ENCODE peak calls at places on chromosomes 6 and 20, in ten cellular contexts. One of them, this sample, is unnamed.

GRCh38 chr6:135853227-135853626 is 1.7 kb downstream of the PDE7B start:
- DNase-seq in stimulated activated CD4-positive, alpha-beta T cell treated with anti-CD3 and anti-CD28 coated beads, Interleukin-4, amount 100 ng/mL, for 48 hours: no peak
- DNase-seq in mesothelial cell of epicardium: no peak
- DNase-seq in lung microvascular endothelial cell: peak; percentile 53
- DNase-seq in fibroblast of mammary gland: peak; percentile 62
- DNase-seq in posterior vena cava: no peak
- DNase-seq in AG09309: no peak
- DNase-seq in endothelial cell of umbilical vein: peak; percentile 33
- DNase-seq in GM03348: peak; percentile 12
- DNase-seq in KBM-7: no peak
- DNase-seq in this sample: no peak

GRCh38 chr20:51740838-51741237 is 27.4 kb downstream of the ATP9A start:
- DNase-seq in posterior vena cava: no peak
- DNase-seq in endothelial cell of umbilical vein: no peak
- DNase-seq in lung microvascular endothelial cell: no peak
- DNase-seq in KBM-7: no peak
- DNase-seq in stimulated activated CD4-positive, alpha-beta T cell treated with anti-CD3 and anti-CD28 coated beads, Interleukin-4, amount 100 ng/mL, for 48 hours: no peak
- DNase-seq in GM03348: no peak
- DNase-seq in mesothelial cell of epicardium: no peak
- DNase-seq in AG09309: no peak
- DNase-seq in fibroblast of mammary gland: no peak
- DNase-seq in this sample: no peak

GRCh38 chr20:32382102-32382950 is 24.2 kb downstream of the ASXL1 start:
- DNase-seq in lung microvascular endothelial cell: no peak
- DNase-seq in AG09309: no peak
- DNase-seq in mesothelial cell of epicardium: no peak
- DNase-seq in GM03348: no peak
- DNase-seq in endothelial cell of umbilical vein: no peak
- DNase-seq in fibroblast of mammary gland: no peak
- DNase-seq in stimulated activated CD4-positive, alpha-beta T cell treated with anti-CD3 and anti-CD28 coated beads, Interleukin-4, amount 100 ng/mL, for 48 hours: no peak
- DNase-seq in posterior vena cava: no peak
- DNase-seq in KBM-7: no peak
- DNase-seq in this sample: no peak

GRCh38 chr6:41483943-41484342 is 62.2 kb upstream of the FOXP4 start:
- DNase-seq in GM03348: no peak
- DNase-seq in posterior vena cava: no peak
- DNase-seq in mesothelial cell of epicardium: no peak
- DNase-seq in AG09309: no peak
- DNase-seq in fibroblast of mammary gland: no peak
- DNase-seq in lung microvascular endothelial cell: no peak
- DNase-seq in stimulated activated CD4-positive, alpha-beta T cell treated with anti-CD3 and anti-CD28 coated beads, Interleukin-4, amount 100 ng/mL, for 48 hours: no peak
- DNase-seq in KBM-7: no peak
- DNase-seq in endothelial cell of umbilical vein: no peak
- DNase-seq in this sample: no peak

GRCh38 chr6:144103026-144103563 is 7.7 kb upstream of the SF3B5 start:
- DNase-seq in stimulated activated CD4-positive, alpha-beta T cell treated with anti-CD3 and anti-CD28 coated beads, Interleukin-4, amount 100 ng/mL, for 48 hours: no peak
- DNase-seq in posterior vena cava: no peak
- DNase-seq in AG09309: no peak
- DNase-seq in mesothelial cell of epicardium: no peak
- DNase-seq in lung microvascular endothelial cell: no peak
- DNase-seq in fibroblast of mammary gland: no peak
- DNase-seq in KBM-7: no peak
- DNase-seq in endothelial cell of umbilical vein: no peak
- DNase-seq in GM03348: no peak
- DNase-seq in this sample: no peak

GRCh38 chr20:59643616-59644061 is 39.3 kb downstream of the PHACTR3 start:
- DNase-seq in lung microvascular endothelial cell: no peak
- DNase-seq in KBM-7: no peak
- DNase-seq in posterior vena cava: no peak
- DNase-seq in AG09309: no peak
- DNase-seq in mesothelial cell of epicardium: no peak
- DNase-seq in endothelial cell of umbilical vein: no peak
- DNase-seq in fibroblast of mammary gland: no peak
- DNase-seq in stimulated activated CD4-positive, alpha-beta T cell treated with anti-CD3 and anti-CD28 coated beads, Interleukin-4, amount 100 ng/mL, for 48 hours: no peak
- DNase-seq in GM03348: no peak
- DNase-seq in this sample: no peak

GRCh38 chr20:44701889-44702288 is 13.3 kb upstream of the CCN5 start:
- DNase-seq in posterior vena cava: no peak
- DNase-seq in AG09309: no peak
- DNase-seq in GM03348: no peak
- DNase-seq in stimulated activated CD4-positive, alpha-beta T cell treated with anti-CD3 and anti-CD28 coated beads, Interleukin-4, amount 100 ng/mL, for 48 hours: no peak
- DNase-seq in fibroblast of mammary gland: no peak
- DNase-seq in lung microvascular endothelial cell: no peak
- DNase-seq in endothelial cell of umbilical vein: no peak
- DNase-seq in mesothelial cell of epicardium: no peak
- DNase-seq in KBM-7: no peak
- DNase-seq in this sample: no peak

GRCh38 chr20:25453035-25453810 is 45.8 kb downstream of the GINS1 start:
- DNase-seq in AG09309: no peak
- DNase-seq in mesothelial cell of epicardium: no peak
- DNase-seq in lung microvascular endothelial cell: peak; percentile 14
- DNase-seq in posterior vena cava: no peak
- DNase-seq in KBM-7: no peak
- DNase-seq in GM03348: no peak
- DNase-seq in endothelial cell of umbilical vein: peak; percentile 5
- DNase-seq in fibroblast of mammary gland: peak; percentile 21
- DNase-seq in stimulated activated CD4-positive, alpha-beta T cell treated with anti-CD3 and anti-CD28 coated beads, Interleukin-4, amount 100 ng/mL, for 48 hours: no peak
- DNase-seq in this sample: no peak

GRCh38 chr6:91434135-91434534 is 847.3 kb upstream of the MAP3K7 start:
- DNase-seq in endothelial cell of umbilical vein: peak; percentile 78
- DNase-seq in GM03348: no peak
- DNase-seq in AG09309: no peak
- DNase-seq in mesothelial cell of epicardium: no peak
- DNase-seq in lung microvascular endothelial cell: peak; percentile 49
- DNase-seq in posterior vena cava: no peak
- DNase-seq in fibroblast of mammary gland: no peak
- DNase-seq in KBM-7: no peak
- DNase-seq in stimulated activated CD4-positive, alpha-beta T cell treated with anti-CD3 and anti-CD28 coated beads, Interleukin-4, amount 100 ng/mL, for 48 hours: no peak
- DNase-seq in this sample: no peak

GRCh38 chr6:72822691-72823090 is 200.8 kb downstream of the KCNQ5 start:
- DNase-seq in GM03348: no peak
- DNase-seq in posterior vena cava: no peak
- DNase-seq in lung microvascular endothelial cell: no peak
- DNase-seq in mesothelial cell of epicardium: no peak
- DNase-seq in KBM-7: no peak
- DNase-seq in stimulated activated CD4-positive, alpha-beta T cell treated with anti-CD3 and anti-CD28 coated beads, Interleukin-4, amount 100 ng/mL, for 48 hours: no peak
- DNase-seq in fibroblast of mammary gland: no peak
- DNase-seq in endothelial cell of umbilical vein: no peak
- DNase-seq in AG09309: no peak
- DNase-seq in this sample: no peak

GRCh38 chr20:47659904-47660601 is 125.2 kb downstream of the SULF2 start:
- DNase-seq in endothelial cell of umbilical vein: no peak
- DNase-seq in GM03348: no peak
- DNase-seq in fibroblast of mammary gland: no peak
- DNase-seq in AG09309: no peak
- DNase-seq in stimulated activated CD4-positive, alpha-beta T cell treated with anti-CD3 and anti-CD28 coated beads, Interleukin-4, amount 100 ng/mL, for 48 hours: no peak
- DNase-seq in posterior vena cava: no peak
- DNase-seq in lung microvascular endothelial cell: no peak
- DNase-seq in KBM-7: no peak
- DNase-seq in mesothelial cell of epicardium: no peak
- DNase-seq in this sample: no peak

GRCh38 chr6:122589115-122589514 is 21.1 kb upstream of the PKIB start:
- DNase-seq in KBM-7: no peak
- DNase-seq in endothelial cell of umbilical vein: no peak
- DNase-seq in posterior vena cava: no peak
- DNase-seq in GM03348: no peak
- DNase-seq in mesothelial cell of epicardium: no peak
- DNase-seq in lung microvascular endothelial cell: no peak
- DNase-seq in fibroblast of mammary gland: peak; percentile 16
- DNase-seq in AG09309: no peak
- DNase-seq in stimulated activated CD4-positive, alpha-beta T cell treated with anti-CD3 and anti-CD28 coated beads, Interleukin-4, amount 100 ng/mL, for 48 hours: no peak
- DNase-seq in this sample: no peak

GRCh38 chr20:36051318-36052116 is 83.1 kb downstream of the CNBD2 start:
- DNase-seq in posterior vena cava: peak; percentile 58
- DNase-seq in AG09309: no peak
- DNase-seq in GM03348: no peak
- DNase-seq in stimulated activated CD4-positive, alpha-beta T cell treated with anti-CD3 and anti-CD28 coated beads, Interleukin-4, amount 100 ng/mL, for 48 hours: no peak
- DNase-seq in endothelial cell of umbilical vein: no peak
- DNase-seq in fibroblast of mammary gland: no peak
- DNase-seq in KBM-7: no peak
- DNase-seq in lung microvascular endothelial cell: no peak
- DNase-seq in mesothelial cell of epicardium: no peak
- DNase-seq in this sample: no peak

GRCh38 chr6:113464959-113465358 is 392.2 kb upstream of the MARCKS start:
- DNase-seq in fibroblast of mammary gland: peak; percentile 91
- DNase-seq in mesothelial cell of epicardium: no peak
- DNase-seq in stimulated activated CD4-positive, alpha-beta T cell treated with anti-CD3 and anti-CD28 coated beads, Interleukin-4, amount 100 ng/mL, for 48 hours: no peak
- DNase-seq in GM03348: peak; percentile 57
- DNase-seq in endothelial cell of umbilical vein: peak; percentile 61
- DNase-seq in lung microvascular endothelial cell: no peak
- DNase-seq in AG09309: no peak
- DNase-seq in posterior vena cava: no peak
- DNase-seq in KBM-7: no peak
- DNase-seq in this sample: no peak

GRCh38 chr20:43844778-43845614 is 69.7 kb upstream of the TOX2 start:
- DNase-seq in fibroblast of mammary gland: peak; percentile 97
- DNase-seq in KBM-7: no peak
- DNase-seq in GM03348: peak; percentile 54
- DNase-seq in posterior vena cava: no peak
- DNase-seq in lung microvascular endothelial cell: no peak
- DNase-seq in mesothelial cell of epicardium: no peak
- DNase-seq in AG09309: peak; percentile 87
- DNase-seq in endothelial cell of umbilical vein: peak; percentile 82
- DNase-seq in stimulated activated CD4-positive, alpha-beta T cell treated with anti-CD3 and anti-CD28 coated beads, Interleukin-4, amount 100 ng/mL, for 48 hours: no peak
- DNase-seq in this sample: peak; percentile 60

GRCh38 chr6:124819340-124819739 is 142.9 kb upstream of the RNF217 start:
- DNase-seq in GM03348: no peak
- DNase-seq in lung microvascular endothelial cell: no peak
- DNase-seq in AG09309: no peak
- DNase-seq in mesothelial cell of epicardium: no peak
- DNase-seq in posterior vena cava: no peak
- DNase-seq in endothelial cell of umbilical vein: no peak
- DNase-seq in KBM-7: no peak
- DNase-seq in stimulated activated CD4-positive, alpha-beta T cell treated with anti-CD3 and anti-CD28 coated beads, Interleukin-4, amount 100 ng/mL, for 48 hours: no peak
- DNase-seq in fibroblast of mammary gland: no peak
- DNase-seq in this sample: no peak

GRCh38 chr6:63537126-63537958 is 34.9 kb upstream of the LOC128125822 start:
- DNase-seq in GM03348: no peak
- DNase-seq in lung microvascular endothelial cell: peak; percentile 59
- DNase-seq in posterior vena cava: no peak
- DNase-seq in mesothelial cell of epicardium: no peak
- DNase-seq in endothelial cell of umbilical vein: no peak
- DNase-seq in stimulated activated CD4-positive, alpha-beta T cell treated with anti-CD3 and anti-CD28 coated beads, Interleukin-4, amount 100 ng/mL, for 48 hours: no peak
- DNase-seq in AG09309: no peak
- DNase-seq in fibroblast of mammary gland: peak; percentile 48
- DNase-seq in KBM-7: no peak
- DNase-seq in this sample: no peak

GRCh38 chr6:113600556-113601339 is 256.4 kb upstream of the MARCKS start:
- DNase-seq in mesothelial cell of epicardium: no peak
- DNase-seq in stimulated activated CD4-positive, alpha-beta T cell treated with anti-CD3 and anti-CD28 coated beads, Interleukin-4, amount 100 ng/mL, for 48 hours: no peak
- DNase-seq in posterior vena cava: no peak
- DNase-seq in fibroblast of mammary gland: no peak
- DNase-seq in KBM-7: peak; percentile 84
- DNase-seq in lung microvascular endothelial cell: no peak
- DNase-seq in GM03348: no peak
- DNase-seq in AG09309: no peak
- DNase-seq in endothelial cell of umbilical vein: no peak
- DNase-seq in this sample: no peak

GRCh38 chr6:38241200-38241599 is 398.5 kb downstream of the BTBD9 start:
- DNase-seq in GM03348: no peak
- DNase-seq in fibroblast of mammary gland: no peak
- DNase-seq in posterior vena cava: no peak
- DNase-seq in stimulated activated CD4-positive, alpha-beta T cell treated with anti-CD3 and anti-CD28 coated beads, Interleukin-4, amount 100 ng/mL, for 48 hours: no peak
- DNase-seq in AG09309: no peak
- DNase-seq in mesothelial cell of epicardium: no peak
- DNase-seq in lung microvascular endothelial cell: no peak
- DNase-seq in KBM-7: no peak
- DNase-seq in endothelial cell of umbilical vein: no peak
- DNase-seq in this sample: no peak

GRCh38 chr6:112690497-112691202 is 343.5 kb downstream of the RFPL4B start:
- DNase-seq in endothelial cell of umbilical vein: no peak
- DNase-seq in KBM-7: no peak
- DNase-seq in stimulated activated CD4-positive, alpha-beta T cell treated with anti-CD3 and anti-CD28 coated beads, Interleukin-4, amount 100 ng/mL, for 48 hours: no peak
- DNase-seq in AG09309: peak; percentile 58
- DNase-seq in fibroblast of mammary gland: peak; percentile 52
- DNase-seq in posterior vena cava: no peak
- DNase-seq in lung microvascular endothelial cell: no peak
- DNase-seq in GM03348: peak; percentile 27
- DNase-seq in mesothelial cell of epicardium: no peak
- DNase-seq in this sample: no peak

GRCh38 chr6:39037707-39038106 is 10.9 kb upstream of the GLP1R start:
- DNase-seq in endothelial cell of umbilical vein: no peak
- DNase-seq in posterior vena cava: no peak
- DNase-seq in lung microvascular endothelial cell: no peak
- DNase-seq in fibroblast of mammary gland: no peak
- DNase-seq in stimulated activated CD4-positive, alpha-beta T cell treated with anti-CD3 and anti-CD28 coated beads, Interleukin-4, amount 100 ng/mL, for 48 hours: no peak
- DNase-seq in AG09309: no peak
- DNase-seq in KBM-7: peak; percentile 14
- DNase-seq in mesothelial cell of epicardium: no peak
- DNase-seq in GM03348: no peak
- DNase-seq in this sample: no peak

GRCh38 chr6:136085370-136086115 is 164.6 kb downstream of the MTFR2 start:
- DNase-seq in GM03348: peak; percentile 14
- DNase-seq in AG09309: no peak
- DNase-seq in endothelial cell of umbilical vein: no peak
- DNase-seq in posterior vena cava: no peak
- DNase-seq in fibroblast of mammary gland: peak; percentile 65
- DNase-seq in lung microvascular endothelial cell: no peak
- DNase-seq in KBM-7: no peak
- DNase-seq in mesothelial cell of epicardium: no peak
- DNase-seq in stimulated activated CD4-positive, alpha-beta T cell treated with anti-CD3 and anti-CD28 coated beads, Interleukin-4, amount 100 ng/mL, for 48 hours: no peak
- DNase-seq in this sample: no peak

GRCh38 chr6:30325150-30325872 is 1.4 kb upstream of the TRIM39 start:
- DNase-seq in AG09309: no peak
- DNase-seq in endothelial cell of umbilical vein: peak; percentile 46
- DNase-seq in GM03348: peak; percentile 78
- DNase-seq in lung microvascular endothelial cell: peak; percentile 64
- DNase-seq in mesothelial cell of epicardium: peak; percentile 45
- DNase-seq in posterior vena cava: peak; percentile 83
- DNase-seq in KBM-7: no peak
- DNase-seq in stimulated activated CD4-positive, alpha-beta T cell treated with anti-CD3 and anti-CD28 coated beads, Interleukin-4, amount 100 ng/mL, for 48 hours: peak; percentile 85
- DNase-seq in fibroblast of mammary gland: peak; percentile 56
- DNase-seq in this sample: peak; percentile 87

GRCh38 chr6:73943401-73943800 is 247.4 kb downstream of the CD109 start:
- DNase-seq in KBM-7: no peak
- DNase-seq in fibroblast of mammary gland: peak; percentile 47
- DNase-seq in AG09309: no peak
- DNase-seq in lung microvascular endothelial cell: no peak
- DNase-seq in posterior vena cava: no peak
- DNase-seq in stimulated activated CD4-positive, alpha-beta T cell treated with anti-CD3 and anti-CD28 coated beads, Interleukin-4, amount 100 ng/mL, for 48 hours: no peak
- DNase-seq in endothelial cell of umbilical vein: no peak
- DNase-seq in mesothelial cell of epicardium: no peak
- DNase-seq in GM03348: no peak
- DNase-seq in this sample: no peak

GRCh38 chr6:98986216-98986615 is 38.5 kb upstream of the FBXL4 start:
- DNase-seq in endothelial cell of umbilical vein: no peak
- DNase-seq in mesothelial cell of epicardium: no peak
- DNase-seq in lung microvascular endothelial cell: no peak
- DNase-seq in GM03348: no peak
- DNase-seq in KBM-7: no peak
- DNase-seq in AG09309: no peak
- DNase-seq in fibroblast of mammary gland: no peak
- DNase-seq in posterior vena cava: no peak
- DNase-seq in stimulated activated CD4-positive, alpha-beta T cell treated with anti-CD3 and anti-CD28 coated beads, Interleukin-4, amount 100 ng/mL, for 48 hours: no peak
- DNase-seq in this sample: no peak

GRCh38 chr6:193180-193579 is 99.1 kb upstream of the DUSP22 start:
- DNase-seq in endothelial cell of umbilical vein: no peak
- DNase-seq in fibroblast of mammary gland: no peak
- DNase-seq in mesothelial cell of epicardium: no peak
- DNase-seq in stimulated activated CD4-positive, alpha-beta T cell treated with anti-CD3 and anti-CD28 coated beads, Interleukin-4, amount 100 ng/mL, for 48 hours: no peak
- DNase-seq in KBM-7: no peak
- DNase-seq in lung microvascular endothelial cell: no peak
- DNase-seq in posterior vena cava: peak; percentile 34
- DNase-seq in AG09309: no peak
- DNase-seq in GM03348: no peak
- DNase-seq in this sample: no peak

GRCh38 chr6:23228439-23229024 is 659.2 kb downstream of the HDGFL1 start:
- DNase-seq in GM03348: no peak
- DNase-seq in stimulated activated CD4-positive, alpha-beta T cell treated with anti-CD3 and anti-CD28 coated beads, Interleukin-4, amount 100 ng/mL, for 48 hours: no peak
- DNase-seq in posterior vena cava: no peak
- DNase-seq in endothelial cell of umbilical vein: no peak
- DNase-seq in KBM-7: no peak
- DNase-seq in AG09309: no peak
- DNase-seq in lung microvascular endothelial cell: no peak
- DNase-seq in mesothelial cell of epicardium: no peak
- DNase-seq in fibroblast of mammary gland: no peak
- DNase-seq in this sample: no peak